ENCODE peak calls at places on chromosomes 4 and X, in nine cellular contexts. L, Z, V, T, E, W, R, B and P are unnamed samples.

GRCh38 chr4:169485084-169485483 is 127.3 kb downstream of the NEK1 start:
- DNase-seq in Z (no peak), E (no peak), V (no peak), L (no peak), B (no peak), W (no peak), T (no peak), R (peak), P (no peak)

GRCh38 chr4:54547299-54548097 is 110.3 kb upstream of the KIT start:
- DNase-seq in Z (no peak), T (no peak), W (no peak), V (no peak), L (no peak), B (no peak), E (no peak), R (no peak), P (no peak)

GRCh38 chrX:107700317-107700774 is 72.0 kb downstream of the PRPS1 start:
- DNase-seq in E (peak), Z (no peak), R (peak), L (no peak), B (no peak), W (no peak), T (no peak), V (peak), P (no peak)

GRCh38 chr4:137267024-137267423 is 265.3 kb downstream of the PCDH18 start:
- DNase-seq in W (no peak), B (no peak), Z (no peak), T (no peak), L (no peak), E (no peak), V (no peak), R (peak), P (no peak)

GRCh38 chrX:136163694-136164093 is 16.4 kb downstream of the FHL1 start:
- DNase-seq in E (no peak), V (no peak), R (peak), B (no peak), W (no peak), T (no peak), L (no peak), Z (no peak), P (no peak)

GRCh38 chrX:63250253-63250868 is 100.8 kb downstream of the SPIN4 start:
- DNase-seq in B (no peak), Z (no peak), E (peak), V (peak), R (peak), W (peak), T (no peak), L (peak), P (no peak)

GRCh38 chr4:144591401-144591800 is 54.6 kb upstream of the HHIP start:
- DNase-seq in W (no peak), B (no peak), R (peak), L (no peak), E (no peak), Z (peak), V (no peak), T (no peak), P (no peak)

GRCh38 chr4:56783986-56784385 is 37.5 kb downstream of the SPINK2 start:
- DNase-seq in R (no peak), W (no peak), B (no peak), T (no peak), Z (no peak), L (no peak), E (no peak), V (no peak), P (no peak)